ENCODE peak calls at places on chromosomes 11 and 22, in ten cellular contexts. H is A549, U is stomach, I is ovary, D is H1, C is GM12878, O is K562, G is transverse colon, W is suprapubic skin, E is HepG2. Q is an unnamed sample.

GRCh38 chr11:29783506-29783905 is 233.3 kb downstream of the KCNA4 start:
- DNase-seq in H (no peak), U (no peak), I (no peak), D (no peak), C (no peak), O (no peak), G (no peak), W (no peak), E (no peak), Q (no peak)

GRCh38 chr22:42396621-42397331 is 35.4 kb downstream of the NFAM1 start:
- DNase-seq in H (no peak), U (no peak), I (no peak), D (no peak), C (no peak), O (no peak), G (peak), W (no peak), E (no peak), Q (no peak)

GRCh38 chr11:121722431-121723256 is 269.9 kb upstream of the SORL1-AS1 start:
- DNase-seq in H (no peak), U (peak), I (peak), D (peak), C (no peak), O (no peak), G (peak), W (peak), E (peak), Q (peak)

GRCh38 chr11:117200813-117201515 is 1.8 kb downstream of the TAGLN start:
- DNase-seq in H (no peak), U (no peak), I (no peak), D (no peak), C (no peak), O (no peak), G (no peak), W (no peak), E (no peak), Q (no peak)

GRCh38 chr11:9075441-9076000 is 15.9 kb downstream of the SCUBE2 start:
- DNase-seq in H (no peak), U (peak), I (no peak), D (no peak), C (no peak), O (no peak), G (no peak), W (no peak), E (no peak), Q (no peak)

GRCh38 chr11:104136861-104137260 is 27.1 kb downstream of the PDGFD start:
- DNase-seq in H (no peak), U (no peak), I (no peak), D (no peak), C (no peak), O (no peak), G (no peak), W (no peak), E (no peak), Q (no peak)

GRCh38 chr11:16873289-16873688 is 134.8 kb downstream of the C11orf58 start:
- DNase-seq in H (no peak), U (no peak), I (no peak), D (no peak), C (no peak), O (no peak), G (no peak), W (no peak), E (no peak), Q (no peak)

GRCh38 chr11:66835762-66836405 is 7.4 kb upstream of the RCE1 start:
- DNase-seq in H (no peak), U (no peak), I (no peak), D (no peak), C (no peak), O (no peak), G (no peak), W (no peak), E (no peak), Q (no peak)

GRCh38 chr22:28222976-28223375 is 303.9 kb upstream of the PITPNB start:
- DNase-seq in H (no peak), U (no peak), I (no peak), D (no peak), C (no peak), O (no peak), G (no peak), W (no peak), E (no peak), Q (no peak)

GRCh38 chr22:24148586-24148985 is 32.7 kb upstream of the SUSD2 start:
- DNase-seq in H (no peak), U (no peak), I (no peak), D (no peak), C (no peak), O (no peak), G (no peak), W (no peak), E (no peak), Q (no peak)

GRCh38 chr11:68436985-68437926 is 23.3 kb upstream of the PPP6R3 start:
- DNase-seq in H (peak), U (no peak), I (no peak), D (no peak), C (no peak), O (peak), G (no peak), W (no peak), E (no peak), Q (no peak)

GRCh38 chr11:6817668-6818067 is 18.2 kb upstream of the OR6A2 start:
- DNase-seq in H (no peak), U (no peak), I (no peak), D (peak), C (no peak), O (no peak), G (no peak), W (no peak), E (no peak), Q (no peak)

GRCh38 chr22:20793386-20794131 is 19.6 kb downstream of the SERPIND1 start:
- DNase-seq in H (no peak), U (no peak), I (no peak), D (no peak), C (no peak), O (no peak), G (no peak), W (no peak), E (no peak), Q (no peak)

GRCh38 chr22:23533328-23533762 is 46.7 kb downstream of the IGLL1 start:
- DNase-seq in H (peak), U (no peak), I (peak), D (peak), C (no peak), O (peak), G (no peak), W (peak), E (peak), Q (no peak)

GRCh38 chr11:9740202-9740881 is 76.5 kb downstream of the SWAP70 start:
- DNase-seq in H (no peak), U (no peak), I (no peak), D (no peak), C (no peak), O (no peak), G (peak), W (no peak), E (no peak), Q (no peak)

GRCh38 chr11:134504146-134504905 is 92.3 kb upstream of the B3GAT1 start:
- DNase-seq in H (no peak), U (peak), I (no peak), D (no peak), C (no peak), O (no peak), G (no peak), W (peak), E (no peak), Q (no peak)

GRCh38 chr22:48097723-48098122 is 1335.3 kb downstream of the TBC1D22A start:
- DNase-seq in H (no peak), U (no peak), I (no peak), D (no peak), C (no peak), O (no peak), G (no peak), W (peak), E (no peak), Q (no peak)

GRCh38 chr11:23605001-23605400 is 744.7 kb upstream of the CCDC179 start:
- DNase-seq in H (no peak), U (no peak), I (no peak), D (no peak), C (no peak), O (no peak), G (no peak), W (no peak), E (no peak), Q (no peak)

GRCh38 chr11:44578279-44578678 is 12.8 kb downstream of the CD82 start:
- DNase-seq in H (no peak), U (no peak), I (no peak), D (no peak), C (no peak), O (no peak), G (no peak), W (no peak), E (no peak), Q (no peak)

GRCh38 chr22:33962409-33962808 is 42.1 kb upstream of the LARGE1 start:
- DNase-seq in H (no peak), U (no peak), I (no peak), D (no peak), C (no peak), O (no peak), G (no peak), W (no peak), E (no peak), Q (no peak)

GRCh38 chr11:134330611-134331564 is 900 bp upstream of the GLB1L2 start:
- DNase-seq in H (no peak), U (no peak), I (no peak), D (no peak), C (no peak), O (no peak), G (no peak), W (peak), E (peak), Q (no peak)

GRCh38 chr11:95835351-95835750 is 45.1 kb downstream of the CEP57 start:
- DNase-seq in H (no peak), U (no peak), I (no peak), D (no peak), C (no peak), O (no peak), G (no peak), W (no peak), E (no peak), Q (peak)

GRCh38 chr11:115348404-115348803 is 155.8 kb downstream of the CADM1 start:
- DNase-seq in H (no peak), U (no peak), I (no peak), D (no peak), C (no peak), O (no peak), G (no peak), W (no peak), E (no peak), Q (no peak)

GRCh38 chr11:77473001-77473800 is 693 bp downstream of the PAK1 start:
- DNase-seq in H (peak), U (peak), I (peak), D (peak), C (no peak), O (no peak), G (peak), W (peak), E (no peak), Q (no peak)

GRCh38 chr11:113546757-113547507 is 71.7 kb upstream of the DRD2 start:
- DNase-seq in H (no peak), U (no peak), I (no peak), D (no peak), C (no peak), O (no peak), G (no peak), W (no peak), E (no peak), Q (no peak)

GRCh38 chr11:45931739-45932138 is 9.3 kb downstream of the LARGE2 start:
- DNase-seq in H (no peak), U (no peak), I (no peak), D (no peak), C (no peak), O (no peak), G (no peak), W (no peak), E (no peak), Q (no peak)

DNA sequence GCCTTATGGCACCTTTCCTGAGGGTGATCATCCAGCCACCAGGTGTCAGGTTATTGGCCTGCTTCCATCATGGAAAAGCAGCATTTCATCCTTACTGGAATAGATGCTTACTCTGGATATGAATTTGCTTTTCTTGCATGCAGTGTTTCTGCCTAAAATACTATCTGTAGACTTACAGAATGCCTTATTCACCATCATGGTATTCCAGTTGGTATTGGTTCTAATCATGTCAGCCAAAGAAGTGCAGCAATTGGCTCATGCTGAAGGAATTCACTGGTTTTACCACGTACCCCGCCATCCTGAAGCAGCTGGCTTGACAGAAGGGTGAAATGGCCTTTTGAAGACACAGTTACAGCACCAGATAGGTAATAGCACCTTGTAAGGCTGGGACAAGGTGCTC is 194.2 kb downstream of the AASDHPPT start:
- DNase-seq in H (no peak), U (no peak), I (no peak), D (no peak), C (no peak), O (no peak), G (no peak), W (no peak), E (no peak), Q (no peak)
- TF ChIP-seq POLR2A in H (no peak), U (no peak), I (no peak), D (no peak), C (no peak), O (no peak), G (no peak), W (no peak), E (no peak), Q (no peak)

GRCh38 chr11:63534895-63535461 is 1.6 kb upstream of the PLAAT4 start:
- DNase-seq in H (no peak), U (no peak), I (no peak), D (no peak), C (peak), O (peak), G (no peak), W (no peak), E (no peak), Q (no peak)

GRCh38 chr11:63535734-63536133 is 874 bp upstream of the PLAAT4 start:
- DNase-seq in H (no peak), U (no peak), I (no peak), D (no peak), C (no peak), O (peak), G (no peak), W (no peak), E (no peak), Q (no peak)

GRCh38 chr11:63536669-63537292 is at the start of gene PLAAT4:
- DNase-seq in H (no peak), U (peak), I (peak), D (no peak), C (peak), O (peak), G (peak), W (no peak), E (peak), Q (peak)

GRCh38 chr11:63534076-63534475 is 2.5 kb upstream of the PLAAT4 start:
- DNase-seq in H (no peak), U (no peak), I (no peak), D (no peak), C (no peak), O (no peak), G (no peak), W (no peak), E (no peak), Q (no peak)

DNA sequence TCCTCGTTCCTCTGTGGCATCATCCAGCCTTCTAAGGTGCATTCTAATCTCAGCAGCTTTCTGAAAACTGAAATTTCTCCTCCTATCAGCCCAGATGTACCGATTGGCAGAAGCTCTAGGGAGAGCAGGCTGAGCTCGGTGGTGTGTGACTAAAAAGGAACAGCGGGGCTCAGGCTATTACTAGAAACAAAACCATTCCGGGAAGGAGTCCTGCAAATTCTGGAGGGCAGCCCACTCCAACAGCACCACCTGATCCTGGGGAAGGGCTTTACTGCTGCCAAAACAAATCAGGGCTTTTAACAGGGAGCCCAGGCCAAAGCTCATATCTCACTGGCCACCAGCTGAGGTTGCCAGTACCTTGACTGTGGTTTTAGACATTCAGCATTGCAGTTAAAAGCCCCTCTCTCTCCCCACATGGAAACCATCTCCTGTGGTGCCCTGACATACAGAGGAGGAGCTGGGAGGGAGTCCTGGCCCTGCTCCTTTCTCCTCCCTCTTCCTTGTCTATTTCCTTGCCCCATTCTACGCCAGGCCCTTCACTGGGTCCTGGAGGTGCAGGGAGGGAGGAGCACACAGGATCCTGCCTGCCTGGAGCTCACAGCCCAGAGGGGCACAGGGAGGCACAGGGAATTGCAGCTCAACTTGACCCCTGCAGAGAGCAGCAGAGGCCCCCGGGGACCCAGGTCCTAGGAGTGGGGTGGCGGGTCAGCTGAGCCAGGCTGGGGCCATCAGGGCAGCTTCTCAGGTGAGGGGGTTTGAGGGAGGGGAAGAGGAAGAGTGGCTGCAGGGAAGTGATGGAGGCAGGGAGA is 889 bp downstream of the PLAAT4 start:
- DNase-seq in H (no peak), U (peak), I (peak), D (no peak), C (no peak), O (peak), G (peak), W (no peak), E (no peak), Q (peak)
- H3K4me3 ChIP-seq in H (no peak), U (peak), I (peak), D (no peak), C (peak), O (no peak), G (peak), W (peak), E (peak), Q (peak)

DNA sequence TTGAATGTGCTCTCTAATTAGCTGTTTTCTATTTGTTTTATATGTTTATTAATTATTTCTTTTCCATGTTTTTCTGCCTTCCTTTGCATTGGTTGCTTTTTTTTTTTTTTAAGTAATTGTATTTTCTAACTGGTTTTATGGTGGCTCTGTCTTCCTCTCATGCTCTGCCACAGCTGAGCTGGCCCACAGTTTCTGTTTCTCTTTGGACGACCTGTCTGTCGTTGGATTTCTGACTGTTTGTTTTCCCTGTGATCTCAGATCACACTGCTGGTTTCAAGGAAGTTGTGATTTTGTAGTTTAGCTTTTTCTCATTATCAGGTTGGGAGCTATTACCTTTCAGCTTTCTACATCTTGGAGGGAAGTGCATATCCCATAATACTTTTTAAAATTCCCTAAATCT is 15.9 kb upstream of the OR6M1 start:
- DNase-seq in H (no peak), U (no peak), I (no peak), D (no peak), C (no peak), O (no peak), G (no peak), W (no peak), E (no peak), Q (no peak)
- TF ChIP-seq EP300 in H (no peak), U (no peak), I (no peak), D (no peak), C (no peak), O (no peak), G (no peak), W (no peak), E (no peak), Q (no peak)

GRCh38 chr22:37745548-37746365 is 48.9 kb downstream of the TRIOBP start:
- DNase-seq in H (peak), U (peak), I (peak), D (peak), C (peak), O (peak), G (peak), W (peak), E (peak), Q (peak)
- TF ChIP-seq POLR2A in H (peak), U (no peak), I (no peak), D (no peak), C (peak), O (no peak), G (peak), W (peak), E (no peak), Q (peak)

GRCh38 chr11:65506316-65506769 is 7.5 kb downstream of the MALAT1 start:
- DNase-seq in H (no peak), U (no peak), I (no peak), D (no peak), C (no peak), O (no peak), G (no peak), W (peak), E (no peak), Q (no peak)

GRCh38 chr11:65503923-65504670 is 5.3 kb downstream of the MALAT1 start:
- DNase-seq in H (no peak), U (no peak), I (peak), D (no peak), C (no peak), O (no peak), G (no peak), W (no peak), E (no peak), Q (no peak)

GRCh38 chr11:65503606-65503922 is 4.7 kb downstream of the MALAT1 start:
- DNase-seq in H (no peak), U (no peak), I (no peak), D (no peak), C (no peak), O (no peak), G (no peak), W (no peak), E (no peak), Q (no peak)

GRCh38 chr11:65505434-65506315 is 6.8 kb downstream of the MALAT1 start:
- DNase-seq in H (no peak), U (no peak), I (peak), D (no peak), C (no peak), O (no peak), G (no peak), W (no peak), E (no peak), Q (peak)

DNA sequence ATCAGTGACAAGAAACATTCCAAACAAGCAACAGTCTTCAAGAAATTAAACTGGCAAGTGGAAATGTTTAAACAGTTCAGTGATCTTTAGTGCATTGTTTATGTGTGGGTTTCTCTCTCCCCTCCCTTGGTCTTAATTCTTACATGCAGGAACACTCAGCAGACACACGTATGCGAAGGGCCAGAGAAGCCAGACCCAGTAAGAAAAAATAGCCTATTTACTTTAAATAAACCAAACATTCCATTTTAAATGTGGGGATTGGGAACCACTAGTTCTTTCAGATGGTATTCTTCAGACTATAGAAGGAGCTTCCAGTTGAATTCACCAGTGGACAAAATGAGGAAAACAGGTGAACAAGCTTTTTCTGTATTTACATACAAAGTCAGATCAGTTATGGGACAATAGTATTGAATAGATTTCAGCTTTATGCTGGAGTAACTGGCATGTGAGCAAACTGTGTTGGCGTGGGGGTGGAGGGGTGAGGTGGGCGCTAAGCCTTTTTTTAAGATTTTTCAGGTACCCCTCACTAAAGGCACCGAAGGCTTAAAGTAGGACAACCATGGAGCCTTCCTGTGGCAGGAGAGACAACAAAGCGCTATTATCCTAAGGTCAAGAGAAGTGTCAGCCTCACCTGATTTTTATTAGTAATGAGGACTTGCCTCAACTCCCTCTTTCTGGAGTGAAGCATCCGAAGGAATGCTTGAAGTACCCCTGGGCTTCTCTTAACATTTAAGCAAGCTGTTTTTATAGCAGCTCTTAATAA is 6.0 kb downstream of the MALAT1 start:
- DNase-seq in H (no peak), U (no peak), I (peak), D (no peak), C (no peak), O (no peak), G (no peak), W (no peak), E (no peak), Q (no peak)
- H3K4me3 ChIP-seq in H (peak), U (peak), I (peak), D (peak), C (peak), O (peak), G (peak), W (peak), E (peak), Q (peak)